ENCODE peak calls at places on chromosome 18, in nine cellular contexts. H is type B pancreatic cell; F is MM.1S; V is transverse colon; C is neural crest cell; U is CD8-positive, alpha-beta T cell; K is cardiac fibroblast; E is fibroblast of lung; D is endothelial cell. S is an unnamed sample.
A peak's percentile ranks its signal among the peaks of the same experiment; 100 is the strongest.

GRCh38 chr18:59512025-59512710 is 153.1 kb upstream of the LMAN1 start:
- DNase-seq in H (no peak), F (no peak), V (no peak), C (no peak), U (no peak), K (no peak), E (no peak), D (no peak), S (no peak)

GRCh38 chr18:74515620-74516231 is 18.6 kb upstream of the CNDP1 start:
- DNase-seq in H (peak; percentile 57), F (no peak), V (no peak), C (no peak), U (no peak), K (no peak), E (no peak), D (no peak), S (no peak)

GRCh38 chr18:72107647-72108046 is 436.5 kb downstream of the CBLN2 start:
- DNase-seq in H (no peak), F (no peak), V (no peak), C (peak; percentile 9), U (no peak), K (no peak), E (peak; percentile 35), D (no peak), S (no peak)

GRCh38 chr18:45549296-45549695 is 66.0 kb upstream of the SLC14A2 start:
- DNase-seq in H (no peak), F (no peak), V (no peak), C (no peak), U (no peak), K (no peak), E (no peak), D (no peak), S (no peak)

GRCh38 chr18:26894426-26894825 is 28.9 kb upstream of the AQP4 start:
- DNase-seq in H (no peak), F (no peak), V (no peak), C (no peak), U (no peak), K (no peak), E (no peak), D (no peak), S (no peak)

GRCh38 chr18:26495267-26495666 is 53.1 kb downstream of the KCTD1 start:
- DNase-seq in H (no peak), F (no peak), V (no peak), C (no peak), U (no peak), K (no peak), E (no peak), D (no peak), S (no peak)

GRCh38 chr18:23631746-23632145 is 31.0 kb downstream of the ANKRD29 start:
- DNase-seq in H (no peak), F (no peak), V (no peak), C (no peak), U (no peak), K (no peak), E (no peak), D (no peak), S (no peak)

GRCh38 chr18:47746615-47747014 is 183.8 kb downstream of the SMAD2 start:
- DNase-seq in H (peak; percentile 54), F (no peak), V (no peak), C (no peak), U (no peak), K (no peak), E (no peak), D (no peak), S (no peak)

GRCh38 chr18:3048121-3048520 is 35.2 kb upstream of the LPIN2 start:
- DNase-seq in H (no peak), F (no peak), V (no peak), C (no peak), U (no peak), K (no peak), E (no peak), D (no peak), S (no peak)

GRCh38 chr18:12434541-12434929 is 26.8 kb downstream of the PRELID3A start:
- DNase-seq in H (no peak), F (no peak), V (no peak), C (no peak), U (no peak), K (no peak), E (no peak), D (no peak), S (no peak)

GRCh38 chr18:61085036-61085435 is 248.2 kb upstream of the CDH20 start:
- DNase-seq in H (no peak), F (no peak), V (no peak), C (no peak), U (no peak), K (no peak), E (no peak), D (no peak), S (no peak)

GRCh38 chr18:11807233-11807632 is 44.0 kb upstream of the CHMP1B start:
- DNase-seq in H (no peak), F (no peak), V (no peak), C (no peak), U (no peak), K (peak; percentile 23), E (peak; percentile 34), D (no peak), S (no peak)

GRCh38 chr18:58997811-58998337 is 133.2 kb downstream of the ZNF532 start:
- DNase-seq in H (no peak), F (no peak), V (no peak), C (no peak), U (no peak), K (peak; percentile 93), E (peak; percentile 97), D (no peak), S (no peak)

GRCh38 chr18:8507361-8507760 is 101.9 kb upstream of the RAB12 start:
- DNase-seq in H (no peak), F (no peak), V (no peak), C (peak; percentile 8), U (no peak), K (peak; percentile 8), E (peak; percentile 35), D (peak; percentile 27), S (peak; percentile 16)

GRCh38 chr18:42392416-42392815 is 437.4 kb downstream of the PIK3C3 start:
- DNase-seq in H (no peak), F (no peak), V (no peak), C (no peak), U (no peak), K (no peak), E (peak; percentile 29), D (no peak), S (no peak)

GRCh38 chr18:56368066-56368465 is 270.3 kb downstream of the TXNL1 start:
- DNase-seq in H (no peak), F (no peak), V (no peak), C (no peak), U (no peak), K (no peak), E (no peak), D (no peak), S (no peak)

GRCh38 chr18:59988098-59988706 is 88.4 kb downstream of the PMAIP1 start:
- DNase-seq in H (no peak), F (peak; percentile 43), V (peak; percentile 46), C (peak; percentile 48), U (peak; percentile 32), K (peak; percentile 80), E (peak; percentile 58), D (peak; percentile 49), S (peak; percentile 60)

GRCh38 chr18:68267583-68267982 is 447.3 kb downstream of the TMX3 start:
- DNase-seq in H (no peak), F (no peak), V (no peak), C (no peak), U (no peak), K (peak; percentile 82), E (peak; percentile 81), D (no peak), S (no peak)

GRCh38 chr18:31671951-31672350 is 12.4 kb downstream of the B4GALT6 start:
- DNase-seq in H (no peak), F (no peak), V (no peak), C (no peak), U (no peak), K (no peak), E (no peak), D (no peak), S (no peak)
- TF ChIP-seq CTCF in H (no peak), F (no peak), V (no peak), C (no peak), U (no peak), K (no peak), E (no peak), D (no peak), S (no peak)

GRCh38 chr18:76275913-76276312 is 219.1 kb downstream of the ZNF516 start:
- DNase-seq in H (no peak), F (peak; percentile 78), V (no peak), C (no peak), U (no peak), K (no peak), E (no peak), D (no peak), S (no peak)

GRCh38 chr18:76273956-76274355 is 221.1 kb downstream of the ZNF516 start:
- DNase-seq in H (no peak), F (no peak), V (no peak), C (no peak), U (no peak), K (no peak), E (no peak), D (no peak), S (no peak)

GRCh38 chr18:76273036-76273545 is 222.0 kb downstream of the ZNF516 start:
- DNase-seq in H (no peak), F (no peak), V (no peak), C (no peak), U (no peak), K (no peak), E (no peak), D (no peak), S (no peak)

GRCh38 chr18:76274470-76275289 is 220.4 kb downstream of the ZNF516 start:
- DNase-seq in H (no peak), F (peak; percentile 41), V (no peak), C (peak; percentile 41), U (no peak), K (no peak), E (no peak), D (peak; percentile 45), S (peak; percentile 42)
- TF ChIP-seq CTCF in H (peak; percentile 73), F (peak; percentile 41), V (no peak), C (peak; percentile 64), U (no peak), K (no peak), E (no peak), D (no peak), S (no peak)

DNA sequence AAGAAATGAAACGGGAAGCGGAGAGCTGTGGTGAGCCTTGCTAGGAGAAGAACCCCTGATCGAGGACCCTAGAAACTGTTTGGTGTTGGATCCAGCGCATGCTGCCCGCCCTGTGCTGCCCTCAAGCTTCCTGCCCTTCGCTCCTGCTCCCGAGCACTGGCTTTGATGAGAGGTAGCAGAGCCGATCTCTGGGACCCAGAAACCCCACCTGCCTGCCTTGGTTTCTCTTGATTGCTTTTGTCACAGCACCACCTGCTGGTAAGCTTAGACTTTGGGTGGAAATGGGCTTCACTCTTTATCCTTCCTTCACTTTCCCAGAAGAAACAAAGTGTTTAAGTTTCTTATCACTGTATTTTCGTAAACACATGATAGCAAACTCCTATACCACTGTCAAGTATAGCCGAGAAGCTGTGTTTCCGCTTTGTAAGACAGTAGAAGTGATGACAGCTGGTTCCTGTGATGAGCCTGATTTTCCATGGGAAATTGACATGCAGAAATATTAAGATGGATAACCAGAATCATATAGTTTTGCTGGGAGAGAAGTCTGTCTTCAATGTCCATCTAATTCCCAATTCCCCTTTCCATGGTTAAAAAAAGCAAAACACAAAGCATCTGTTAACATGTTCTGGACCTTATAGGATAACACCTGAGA is 267.4 kb downstream of the PHLPP1 start:
- DNase-seq in H (no peak), F (peak; percentile 47), V (peak; percentile 44), C (peak; percentile 57), U (peak; percentile 44), K (peak; percentile 71), E (peak; percentile 38), D (peak; percentile 53), S (peak; percentile 74)
- TF ChIP-seq CTCF in H (peak; percentile 87), F (peak; percentile 81), V (peak; percentile 71), C (peak; percentile 90), U (peak; percentile 70), K (peak; percentile 74), E (peak; percentile 89), D (peak; percentile 75), S (peak; percentile 86)

GRCh38 chr18:10038268-10038667 is 124.5 kb downstream of the VAPA start:
- DNase-seq in H (no peak), F (no peak), V (no peak), C (no peak), U (no peak), K (no peak), E (no peak), D (no peak), S (no peak)
- TF ChIP-seq CTCF in H (no peak), F (no peak), V (no peak), C (peak; percentile 18), U (no peak), K (no peak), E (no peak), D (no peak), S (no peak)

S was measured in Calu3.